ENCODE peak calls at places on chromosomes 6 and 20, in four cellular contexts. K is HL-60, S is cardiac fibroblast, J is HFFc6. D is an unnamed sample.

GRCh38 chr6:129635396-129636164 is 74.4 kb downstream of the ARHGAP18 start:
- DNase-seq in K (no peak), S (peak), J (peak), D (no peak)

GRCh38 chr6:144797881-144798589 is 512.9 kb downstream of the UTRN start:
- DNase-seq in K (no peak), S (peak), J (peak), D (no peak)

GRCh38 chr6:42316390-42316970 is 98.8 kb upstream of the MRPS10 start:
- DNase-seq in K (peak), S (peak), J (peak), D (no peak)

GRCh38 chr6:17640477-17640917 is 40.4 kb downstream of the FAM8A1 start:
- DNase-seq in K (peak), S (peak), J (no peak), D (no peak)

GRCh38 chr20:5531318-5532081 is 214.7 kb upstream of the PROKR2 start:
- DNase-seq in K (no peak), S (peak), J (peak), D (no peak)

GRCh38 chr6:72363844-72364740 is 257.8 kb upstream of the KCNQ5 start:
- DNase-seq in K (no peak), S (peak), J (peak), D (no peak)

GRCh38 chr6:27866370-27867050 is 45.7 kb downstream of the OR2B2 start:
- DNase-seq in K (no peak), S (peak), J (peak), D (no peak)

GRCh38 chr6:158417760-158418098 is 105.5 kb downstream of the TULP4 start:
- DNase-seq in K (no peak), S (peak), J (peak), D (no peak)

GRCh38 chr6:1024587-1024986 is 287.3 kb upstream of the FOXQ1 start:
- DNase-seq in K (no peak), S (peak), J (peak), D (no peak)

GRCh38 chr6:85483041-85483700 is 33.3 kb downstream of the NT5E start:
- DNase-seq in K (no peak), S (peak), J (peak), D (peak)

GRCh38 chr20:43191946-43192847 is 2.5 kb upstream of the PTPRT start:
- DNase-seq in K (no peak), S (no peak), J (no peak), D (no peak)

GRCh38 chr20:23049201-23049932 is at the start of gene THBD:
- DNase-seq in K (no peak), S (peak), J (no peak), D (no peak)

GRCh38 chr6:147156218-147156617 is 48.0 kb upstream of the STXBP5 start:
- DNase-seq in K (peak), S (no peak), J (no peak), D (no peak)

GRCh38 chr20:48769111-48769879 is 58.5 kb downstream of the PREX1 start:
- DNase-seq in K (peak), S (peak), J (no peak), D (no peak)

GRCh38 chr6:153099636-153100035 is 31.4 kb downstream of the RGS17 start:
- DNase-seq in K (no peak), S (no peak), J (no peak), D (no peak)

GRCh38 chr6:155970878-155971702 is 515.5 kb upstream of the NOX3 start:
- DNase-seq in K (no peak), S (no peak), J (no peak), D (no peak)

GRCh38 chr6:26475823-26476729 is 18.3 kb downstream of the BTN2A1 start:
- DNase-seq in K (no peak), S (no peak), J (peak), D (no peak)

GRCh38 chr6:46263709-46264091 is 92.9 kb upstream of the ENPP5 start:
- DNase-seq in K (no peak), S (peak), J (peak), D (no peak)

GRCh38 chr6:124022641-124023040 is 219.0 kb downstream of the NKAIN2 start:
- DNase-seq in K (no peak), S (no peak), J (no peak), D (no peak)

GRCh38 chr6:121344539-121344938 is 10.3 kb upstream of the TBC1D32 start:
- DNase-seq in K (no peak), S (no peak), J (no peak), D (no peak)
- TF ChIP-seq CTCF in K (no peak), S (no peak), J (no peak), D (no peak)

GRCh38 chr20:63349516-63349895 is 11.6 kb downstream of the CHRNA4 start:
- DNase-seq in K (no peak), S (no peak), J (no peak), D (no peak)

GRCh38 chr20:63348828-63349515 is 12.2 kb downstream of the CHRNA4 start:
- DNase-seq in K (no peak), S (no peak), J (no peak), D (no peak)

GRCh38 chr20:63347081-63347741 is 13.9 kb downstream of the CHRNA4 start:
- DNase-seq in K (no peak), S (no peak), J (no peak), D (no peak)

GRCh38 chr20:63346131-63347080 is 14.7 kb downstream of the CHRNA4 start:
- DNase-seq in K (no peak), S (no peak), J (no peak), D (no peak)

GRCh38 chr20:63347950-63348827 is 13.0 kb downstream of the CHRNA4 start:
- DNase-seq in K (no peak), S (no peak), J (no peak), D (no peak)
- TF ChIP-seq CTCF in K (no peak), S (no peak), J (no peak), D (no peak)

GRCh38 chr20:35742741-35743523 is 872 bp upstream of the RBM39 start:
- DNase-seq in K (no peak), S (peak), J (no peak), D (no peak)

GRCh38 chr20:35743693-35744491 is 1.8 kb upstream of the RBM39 start:
- DNase-seq in K (no peak), S (no peak), J (no peak), D (no peak)

GRCh38 chr20:35738410-35739179 is 3.5 kb downstream of the RBM39 start:
- DNase-seq in K (no peak), S (no peak), J (no peak), D (no peak)

GRCh38 chr20:35739294-35740163 is 2.5 kb downstream of the RBM39 start:
- DNase-seq in K (no peak), S (peak), J (peak), D (no peak)

GRCh38 chr20:35741892-35742740 is at the start of gene RBM39:
- DNase-seq in K (peak), S (peak), J (peak), D (peak)
- TF ChIP-seq CTCF in K (no peak), S (peak), J (peak), D (no peak)

GRCh38 chr6:167589615-167589940 is 237.1 kb upstream of the AFDN start:
- DNase-seq in K (no peak), S (no peak), J (no peak), D (no peak)

GRCh38 chr6:167590193-167590592 is 236.5 kb upstream of the AFDN start:
- DNase-seq in K (no peak), S (no peak), J (no peak), D (no peak)

GRCh38 chr6:167588920-167589614 is 237.6 kb upstream of the AFDN start:
- DNase-seq in K (no peak), S (no peak), J (no peak), D (peak)

GRCh38 chr6:167583412-167583811 is 243.3 kb upstream of the AFDN start:
- DNase-seq in K (no peak), S (no peak), J (no peak), D (no peak)

GRCh38 chr6:167588181-167588919 is 238.4 kb upstream of the AFDN start:
- DNase-seq in K (no peak), S (no peak), J (no peak), D (peak)
- TF ChIP-seq CTCF in K (no peak), S (no peak), J (no peak), D (no peak)

GRCh38 chr6:39812853-39813533 is 20.8 kb downstream of the DAAM2 start:
- DNase-seq in K (no peak), S (peak), J (peak), D (no peak)
- TF ChIP-seq CTCF in K (no peak), S (peak), J (peak), D (no peak)

DNA sequence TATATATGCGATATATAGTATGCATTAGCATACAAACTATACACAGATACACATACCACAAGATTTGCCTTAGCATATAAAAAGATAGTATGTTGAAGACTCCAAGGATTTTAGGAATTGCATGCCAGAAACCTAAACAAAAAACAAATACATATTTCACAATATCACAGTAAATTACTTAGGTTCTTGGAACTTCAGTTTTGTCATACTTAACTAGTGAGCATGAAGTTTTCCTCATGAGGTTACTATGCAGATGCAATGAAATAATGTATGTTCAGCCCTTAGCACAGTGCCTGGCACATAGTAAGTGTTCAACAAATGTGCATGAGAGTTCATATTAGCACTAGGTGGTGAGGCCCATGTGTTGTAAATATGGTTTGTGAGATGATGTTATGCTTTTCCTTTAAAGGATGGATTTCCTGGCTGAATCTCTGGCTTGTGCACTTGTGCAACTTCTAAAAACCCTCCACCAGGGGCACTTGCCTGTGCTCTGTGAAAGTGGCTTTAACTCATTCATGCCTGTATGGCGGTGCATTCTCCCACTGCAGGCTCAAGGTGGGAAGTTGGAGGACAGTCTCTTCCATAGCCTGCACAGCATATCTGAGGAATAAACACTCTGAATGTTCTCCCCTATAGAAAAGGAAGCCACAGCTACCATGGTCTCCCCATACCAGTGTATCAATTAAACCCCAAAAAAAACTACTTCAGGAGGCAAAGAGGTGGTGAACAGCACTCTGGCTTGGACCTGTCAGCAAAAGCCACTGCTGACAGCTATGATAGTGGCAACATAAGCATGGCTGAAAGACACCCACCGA is 624.1 kb upstream of the CDH4 start:
- DNase-seq in K (no peak), S (no peak), J (no peak), D (no peak)
- TF ChIP-seq CTCF in K (no peak), S (no peak), J (no peak), D (no peak)

GRCh38 chr6:21019614-21020013 is 485.4 kb downstream of the CDKAL1 start:
- DNase-seq in K (no peak), S (peak), J (no peak), D (no peak)
- TF ChIP-seq CTCF in K (no peak), S (peak), J (peak), D (no peak)

DNA sequence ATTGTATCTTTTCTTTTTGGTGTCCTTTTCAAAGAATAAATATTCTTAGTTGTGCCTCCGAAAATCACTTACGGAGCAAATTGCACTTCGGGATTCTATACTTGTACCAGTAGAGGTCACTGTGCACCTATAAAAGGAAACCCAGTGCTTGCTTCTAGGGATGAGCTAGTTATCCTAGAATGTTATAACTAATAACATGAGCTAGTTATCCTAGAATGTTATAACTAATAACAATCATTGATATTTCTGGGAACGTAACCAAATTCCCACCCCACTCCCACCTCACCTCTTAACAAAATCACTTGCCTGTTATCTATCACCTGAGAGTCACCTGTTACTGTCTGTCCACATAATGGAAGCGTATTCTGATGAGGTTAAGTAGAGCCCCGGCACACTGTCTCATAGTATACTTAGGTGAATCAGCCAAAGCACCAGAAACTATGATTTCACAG is 126.9 kb upstream of the TIAM2 start:
- DNase-seq in K (no peak), S (peak), J (peak), D (no peak)
- TF ChIP-seq CTCF in K (peak), S (peak), J (peak), D (peak)